ENCODE peak calls at places on chromosome 1, in six cellular contexts. D is neuronal stem cell, T is H1, U is IMR-90, G is H9, A is trophoblast cell. V is an unnamed sample.

GRCh38 chr1:174039069-174039468 is 16.9 kb upstream of the RC3H1 start:
- DNase-seq in D (no peak), T (no peak), U (peak), G (no peak), A (no peak), V (no peak)

GRCh38 chr1:62381831-62382505 is 54.9 kb upstream of the USP1 start:
- DNase-seq in D (no peak), T (no peak), U (no peak), G (no peak), A (peak), V (no peak)

GRCh38 chr1:78619029-78619428 is 1.2 kb upstream of the IFI44L start:
- DNase-seq in D (no peak), T (no peak), U (no peak), G (no peak), A (no peak), V (no peak)

GRCh38 chr1:115811140-115811828 is 29.6 kb downstream of the NHLH2 start:
- DNase-seq in D (no peak), T (no peak), U (no peak), G (no peak), A (peak), V (no peak)

GRCh38 chr1:187157552-187157951 is 328.8 kb downstream of the PLA2G4A start:
- DNase-seq in D (no peak), T (no peak), U (no peak), G (no peak), A (no peak), V (peak)

GRCh38 chr1:75426688-75427087 is 184.2 kb downstream of the SLC44A5 start:
- DNase-seq in D (no peak), T (no peak), U (no peak), G (no peak), A (no peak), V (no peak)

GRCh38 chr1:167252986-167253385 is 32.3 kb downstream of the POU2F1 start:
- DNase-seq in D (no peak), T (no peak), U (no peak), G (no peak), A (no peak), V (no peak)

GRCh38 chr1:11067716-11068495 is 8.1 kb upstream of the SRM start:
- DNase-seq in D (no peak), T (no peak), U (no peak), G (no peak), A (no peak), V (no peak)

GRCh38 chr1:173408886-173409285 is 68.2 kb upstream of the PRDX6 start:
- DNase-seq in D (no peak), T (no peak), U (no peak), G (no peak), A (peak), V (no peak)

GRCh38 chr1:8649027-8649426 is 168.4 kb downstream of the RERE start:
- DNase-seq in D (no peak), T (no peak), U (no peak), G (no peak), A (no peak), V (no peak)

GRCh38 chr1:208445710-208446702 is 201.8 kb upstream of the PLXNA2 start:
- DNase-seq in D (no peak), T (no peak), U (no peak), G (no peak), A (no peak), V (no peak)
- H3K14ac ChIP-seq in D (no peak), T (no peak), U (no peak), G (no peak), A (no peak), V (no peak)

DNA sequence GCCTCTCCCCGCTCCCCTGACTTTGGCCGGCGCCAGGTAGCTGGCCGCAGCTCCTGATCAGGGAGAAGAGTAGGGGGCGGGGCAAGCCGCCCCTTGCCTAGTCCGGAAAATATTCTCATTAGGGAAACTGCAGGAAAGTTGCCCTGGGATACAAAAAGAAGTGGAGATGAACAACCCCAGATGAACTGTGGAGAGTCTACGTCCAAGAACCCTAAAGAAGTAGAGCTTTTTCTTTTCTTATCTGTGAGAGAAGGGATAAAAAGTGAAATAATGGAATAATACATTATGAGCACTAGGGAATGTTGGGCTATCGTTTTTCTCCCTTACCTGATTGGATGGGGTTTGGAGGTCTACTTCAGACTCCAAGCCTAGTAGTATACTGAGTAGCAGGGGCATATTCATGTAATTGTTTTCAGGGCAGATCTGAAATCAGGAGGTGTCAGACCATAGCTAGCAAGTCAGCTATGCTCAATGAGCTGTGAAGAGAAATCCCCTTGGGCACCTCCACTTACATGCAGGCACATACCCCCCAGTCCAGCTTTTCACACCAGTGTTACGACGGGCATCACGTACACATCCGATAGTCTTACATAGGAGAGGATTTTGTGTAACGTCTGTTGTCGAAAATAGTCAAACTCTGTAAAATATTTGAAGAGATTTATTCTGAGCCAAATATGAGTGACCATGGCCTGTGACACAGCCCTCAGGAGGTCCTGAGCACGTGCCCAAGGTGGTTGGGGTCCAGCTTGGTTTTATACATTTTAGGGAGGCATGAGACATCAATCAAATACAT is 1.7 kb upstream of the DUSP10 start:
- DNase-seq in D (no peak), T (no peak), U (no peak), G (peak), A (no peak), V (no peak)
- H2BK120ac ChIP-seq in D (no peak), T (no peak), U (peak), G (no peak), A (peak), V (peak)

GRCh38 chr1:46406881-46407608 is 12.9 kb downstream of the FAAH start:
- DNase-seq in D (peak), T (no peak), U (no peak), G (no peak), A (no peak), V (peak)

GRCh38 chr1:46403916-46404315 is 9.8 kb downstream of the FAAH start:
- DNase-seq in D (no peak), T (no peak), U (no peak), G (no peak), A (no peak), V (no peak)

GRCh38 chr1:46405204-46405555 is 11.1 kb downstream of the FAAH start:
- DNase-seq in D (no peak), T (no peak), U (no peak), G (no peak), A (no peak), V (no peak)

GRCh38 chr1:46404482-46405203 is 10.5 kb downstream of the FAAH start:
- DNase-seq in D (no peak), T (no peak), U (no peak), G (no peak), A (no peak), V (no peak)

DNA sequence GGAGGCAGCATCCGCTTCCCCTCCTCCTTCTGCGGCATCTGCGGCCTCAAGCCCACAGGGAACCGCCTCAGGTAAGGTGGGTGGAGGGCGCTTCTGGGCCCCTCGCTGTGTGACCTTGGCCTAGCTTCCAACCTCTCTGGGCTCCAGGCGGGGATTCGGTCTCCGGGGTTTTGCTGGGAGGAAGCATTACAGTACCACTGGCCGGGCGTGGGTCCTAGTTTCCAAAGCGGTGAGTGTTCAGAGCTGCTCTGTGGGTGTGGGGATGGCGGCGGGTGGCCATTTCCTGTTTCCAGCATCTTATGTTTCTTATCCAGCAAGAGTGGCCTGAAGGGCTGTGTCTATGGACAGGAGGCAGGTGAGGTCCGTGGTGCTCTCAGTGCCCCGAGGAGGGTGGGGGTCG is 11.6 kb downstream of the FAAH start:
- DNase-seq in D (no peak), T (no peak), U (no peak), G (no peak), A (no peak), V (no peak)
- H3K14ac ChIP-seq in D (peak), T (no peak), U (no peak), G (no peak), A (no peak), V (no peak)

GRCh38 chr1:204924013-204924759 is 53.5 kb downstream of the NFASC start:
- DNase-seq in D (no peak), T (no peak), U (no peak), G (peak), A (peak), V (no peak)
- H2BK120ac ChIP-seq in D (no peak), T (peak), U (no peak), G (no peak), A (no peak), V (no peak)

V was measured in mesenchymal stem cell.